ENCODE peak calls at places on chromosomes 13 and 19, in four cellular contexts. Z is GM12891, Q is GM12878, Y is K562. M is an unnamed sample.

GRCh38 chr13:102145750-102146149 is 256.1 kb downstream of the FGF14 start:
- DNase-seq in Z (no peak), Q (no peak), Y (no peak), M (no peak)

GRCh38 chr13:75416327-75417005 is 65.5 kb downstream of the TBC1D4 start:
- DNase-seq in Z (no peak), Q (peak; percentile 36), Y (no peak), M (no peak)

GRCh38 chr19:6373813-6374108 is 1.2 kb downstream of the ALKBH7 start:
- DNase-seq in Y (peak; percentile 73), Z (no peak), Q (no peak), M (no peak)

GRCh38 chr13:48038763-48039162 is 1.2 kb downstream of the NUDT15 start:
- DNase-seq in Q (no peak), Z (no peak), Y (no peak), M (no peak)

GRCh38 chr13:75357576-75358295 is 124.2 kb downstream of the TBC1D4 start:
- DNase-seq in Z (peak; percentile 30), Y (peak; percentile 55), Q (no peak), M (peak; percentile 8)

GRCh38 chr13:94195715-94196114 is 283.8 kb downstream of the DCT start:
- DNase-seq in Z (no peak), Q (no peak), Y (no peak), M (no peak)

GRCh38 chr13:77733674-77734073 is 36.2 kb downstream of the SLAIN1 start:
- DNase-seq in Z (no peak), Y (no peak), Q (no peak), M (no peak)

GRCh38 chr19:3849092-3849491 is 19.7 kb downstream of the ZFR2 start:
- DNase-seq in Q (no peak), Z (peak; percentile 56), Y (peak; percentile 78), M (peak; percentile 14)

GRCh38 chr13:28476919-28477708 is 17.8 kb downstream of the FLT1 start:
- DNase-seq in Q (no peak), Y (no peak), Z (no peak), M (no peak)

GRCh38 chr13:33349996-33350826 is 64.7 kb upstream of the STARD13 start:
- DNase-seq in Z (peak; percentile 19), Q (no peak), Y (no peak), M (no peak)

GRCh38 chr19:50158577-50158976 is 4.5 kb downstream of the IZUMO2 start:
- DNase-seq in Y (no peak), Z (no peak), Q (no peak), M (no peak)

GRCh38 chr13:89746554-89746953 is 1600.9 kb upstream of the MIR17HG start:
- DNase-seq in Z (no peak), Q (no peak), Y (no peak), M (no peak)

GRCh38 chr19:40223135-40223822 is 3.2 kb downstream of the CCNP start:
- DNase-seq in Y (no peak), Q (no peak), Z (no peak), M (no peak)

GRCh38 chr13:102386461-102386860 is 15.4 kb downstream of the FGF14 start:
- DNase-seq in Z (no peak), Q (no peak), Y (no peak), M (no peak)

GRCh38 chr19:50332264-50333038 is 3.3 kb upstream of the KCNC3 start:
- DNase-seq in Y (no peak), Q (no peak), Z (no peak), M (no peak)

GRCh38 chr13:106507560-106508274 is 27.7 kb downstream of the EFNB2 start:
- DNase-seq in Q (no peak), Y (no peak), Z (no peak), M (peak; percentile 96)

GRCh38 chr19:5078179-5078578 is 109.3 kb downstream of the KDM4B start:
- DNase-seq in Z (no peak), Y (no peak), Q (no peak), M (peak; percentile 25)

DNA sequence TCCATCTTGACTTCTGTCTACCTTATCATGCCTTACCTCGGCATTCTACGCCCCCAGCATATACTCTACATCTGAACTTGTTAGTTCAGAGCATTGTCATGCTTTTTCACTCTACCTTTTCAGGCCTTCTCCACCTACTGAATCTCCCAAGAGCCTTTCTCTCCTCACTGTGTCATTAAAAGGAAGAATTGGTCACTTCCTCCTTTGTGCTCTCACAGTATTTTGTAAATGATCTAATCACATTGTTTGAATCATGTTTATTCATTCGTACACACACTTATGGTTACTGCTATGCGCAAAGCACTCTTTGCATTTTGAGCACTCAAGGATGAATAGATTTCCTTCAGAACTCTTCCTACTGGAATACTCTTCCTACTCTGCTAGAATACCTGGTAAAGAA is 15.7 kb upstream of the ELF1 start:
- DNase-seq in Y (no peak), Z (no peak), Q (no peak), M (no peak)
- TF ChIP-seq SPI1 in Y (peak; percentile 29), Z (peak; percentile 49), Q (peak; percentile 46), M (peak; percentile 79)

GRCh38 chr19:17061691-17062090 is 13.6 kb downstream of the HAUS8 start:
- DNase-seq in Y (no peak), Q (no peak), Z (no peak), M (no peak)

GRCh38 chr19:17054746-17055145 is 20.5 kb downstream of the HAUS8 start:
- DNase-seq in Z (no peak), Q (no peak), Y (no peak), M (no peak)

GRCh38 chr19:17061205-17061604 is 14.0 kb downstream of the HAUS8 start:
- DNase-seq in Y (no peak), Z (no peak), Q (no peak), M (no peak)

GRCh38 chr19:17055636-17056035 is 19.6 kb downstream of the HAUS8 start:
- DNase-seq in Q (no peak), Z (no peak), Y (no peak), M (no peak)

GRCh38 chr19:17058236-17058635 is 17.0 kb downstream of the HAUS8 start:
- DNase-seq in Y (no peak), Z (no peak), Q (no peak), M (no peak)
- TF ChIP-seq SPI1 in Y (no peak), Z (no peak), Q (no peak), M (no peak)

DNA sequence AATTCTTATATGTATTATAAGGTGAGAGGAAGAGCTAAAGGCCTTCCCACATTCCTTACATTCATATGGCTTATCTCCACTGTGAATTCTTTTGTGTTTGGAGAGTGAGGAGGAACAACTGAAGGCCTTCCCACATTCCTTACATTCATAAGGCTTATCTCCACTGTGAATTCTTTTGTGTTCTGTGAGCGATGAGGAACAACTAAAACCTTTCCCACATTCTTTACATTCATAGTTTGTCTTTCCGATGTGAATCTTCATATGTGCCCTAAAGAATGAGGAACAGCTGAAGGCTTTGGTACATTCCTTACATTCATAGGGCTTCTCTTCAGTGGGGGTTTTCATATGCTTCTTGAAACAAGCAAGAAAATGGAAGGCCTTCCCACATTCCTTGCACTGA is 13.3 kb downstream of the ZNF699 start:
- DNase-seq in Z (no peak), Q (no peak), Y (no peak), M (no peak)
- TF ChIP-seq SPI1 in Z (no peak), Q (no peak), Y (no peak), M (no peak)

GRCh38 chr19:12996542-12997094 is 1.3 kb downstream of the NFIX start:
- DNase-seq in Z (no peak), Y (peak; percentile 67), Q (no peak), M (no peak)
- TF ChIP-seq SPI1 in Z (no peak), Y (no peak), Q (no peak), M (no peak)

DNA sequence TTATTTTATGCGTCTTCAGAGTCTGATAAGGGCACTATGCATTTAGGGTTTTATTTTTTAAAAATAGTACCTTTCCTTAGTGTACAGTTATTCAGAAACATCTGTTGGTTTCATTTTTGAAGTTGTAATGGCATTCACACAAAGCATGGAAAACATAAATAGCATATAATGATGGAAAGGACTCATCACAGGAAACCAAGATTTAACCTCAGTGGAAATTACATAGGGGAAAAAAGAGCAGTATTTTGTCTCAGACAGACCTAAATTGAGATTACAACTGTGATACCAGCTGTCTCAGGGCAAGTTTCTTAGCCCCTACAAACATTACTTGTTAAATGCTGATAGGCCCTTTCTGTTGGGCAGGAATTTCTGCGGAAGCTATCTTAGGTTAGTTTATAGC is 57.2 kb downstream of the NHLRC3 start:
- DNase-seq in Q (no peak), Z (no peak), Y (no peak), M (no peak)
- TF ChIP-seq SPI1 in Q (no peak), Z (no peak), Y (no peak), M (no peak)

GRCh38 chr19:16527971-16528521 is 14.2 kb downstream of the CHERP start:
- DNase-seq in Q (no peak), Y (peak; percentile 20), Z (no peak), M (no peak)
- TF ChIP-seq SPI1 in Q (no peak), Y (no peak), Z (no peak), M (no peak)

GRCh38 chr19:29396925-29397324 is 128.9 kb upstream of the VSTM2B start:
- DNase-seq in Z (no peak), Q (no peak), Y (no peak), M (no peak)

GRCh38 chr19:29390742-29391141 is 135.1 kb upstream of the VSTM2B start:
- DNase-seq in Y (no peak), Z (no peak), Q (no peak), M (no peak)

GRCh38 chr19:29397748-29398147 is 128.0 kb upstream of the VSTM2B start:
- DNase-seq in Z (no peak), Q (no peak), Y (no peak), M (no peak)

GRCh38 chr19:29395712-29396414 is 129.9 kb upstream of the VSTM2B start:
- DNase-seq in Z (no peak), Y (no peak), Q (no peak), M (no peak)

DNA sequence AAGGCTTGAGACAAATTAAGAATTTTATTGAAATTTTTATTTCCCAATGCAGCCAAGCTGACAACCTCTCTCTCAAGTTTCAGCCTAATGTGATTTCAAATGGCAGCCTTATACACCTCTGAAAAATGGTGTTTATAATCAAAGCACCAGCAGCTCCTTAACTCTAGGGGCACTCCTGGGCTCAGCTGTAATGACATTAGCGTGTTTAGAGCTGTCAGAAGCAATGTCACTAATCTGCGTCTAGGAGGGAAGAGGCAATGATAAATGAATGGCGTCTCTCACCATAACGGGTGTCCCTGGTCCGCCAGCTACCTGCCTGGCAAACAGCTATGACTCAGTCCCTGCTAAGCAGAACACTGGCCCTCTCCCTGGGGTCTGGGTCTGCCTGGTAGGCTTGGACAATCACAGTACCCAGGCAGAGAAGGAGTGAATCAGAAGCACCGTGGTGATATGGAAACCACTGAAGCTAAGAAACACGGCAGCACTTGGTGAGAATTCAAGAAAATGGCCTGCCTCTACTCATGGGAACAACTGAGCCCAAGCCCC is 131.8 kb upstream of the VSTM2B start:
- DNase-seq in Q (no peak), Y (no peak), Z (no peak), M (no peak)
- TF ChIP-seq SPI1 in Q (no peak), Y (no peak), Z (no peak), M (no peak)

DNA sequence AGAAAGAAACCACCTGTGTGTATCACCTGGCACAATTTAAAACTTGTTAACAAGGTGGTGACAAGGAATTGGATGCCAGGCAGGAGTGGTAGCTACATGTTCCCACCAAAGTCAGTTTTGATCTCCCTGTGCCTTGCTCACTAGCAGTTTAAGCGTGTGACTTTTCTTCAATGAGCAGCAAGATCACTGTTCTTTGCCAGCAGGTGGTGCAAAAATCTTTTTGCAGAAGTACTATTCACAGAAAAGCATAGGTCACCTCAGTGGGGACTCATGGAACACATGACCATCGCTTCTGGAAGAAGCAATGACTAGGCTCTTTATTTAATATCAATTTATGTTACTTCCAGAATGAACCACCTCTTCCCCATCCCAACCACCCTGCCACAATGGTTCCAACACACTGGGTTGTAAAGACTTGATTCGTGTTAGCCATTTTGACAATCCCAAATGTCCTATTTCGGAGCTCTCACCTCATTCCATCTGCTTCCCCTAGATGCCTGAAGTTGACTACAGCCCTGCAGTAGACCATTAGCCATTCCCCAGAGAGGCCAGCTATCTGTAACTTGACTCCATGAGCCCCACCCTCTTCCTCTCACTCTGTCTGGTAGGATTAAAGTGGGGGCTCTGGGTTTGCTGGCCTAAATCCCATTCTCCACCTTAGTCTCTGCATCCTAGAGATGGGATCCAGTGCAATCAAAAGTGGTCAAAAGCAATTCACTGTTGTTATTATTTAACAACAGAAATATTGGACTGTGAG is 59.1 kb upstream of the TNFRSF19 start:
- DNase-seq in Z (peak; percentile 17), Q (peak; percentile 62), Y (no peak), M (no peak)
- TF ChIP-seq SPI1 in Z (no peak), Q (no peak), Y (no peak), M (no peak)

M was measured in HL-60.